ENCODE peak calls at places on chromosomes 7 and 10, in four cellular contexts. G is OCI-LY7, R is fibroblast of lung, U is choroid plexus epithelial cell. M is an unnamed sample.

GRCh38 chr7:66070222-66070621 is 5.4 kb upstream of the ASL start:
- DNase-seq in U (no peak), R (peak), G (no peak), M (no peak)

GRCh38 chr7:53237344-53237913 is 202.0 kb downstream of the POM121L12 start:
- DNase-seq in G (no peak), R (no peak), U (no peak), M (no peak)

GRCh38 chr10:79286318-79286951 is 60.8 kb upstream of the PPIF start:
- DNase-seq in R (peak), G (peak), U (peak), M (peak)

GRCh38 chr7:11607676-11608075 is 224.3 kb downstream of the THSD7A start:
- DNase-seq in R (no peak), U (peak), G (no peak), M (no peak)

GRCh38 chr7:157709531-157710251 is 372.9 kb downstream of the DNAJB6 start:
- DNase-seq in U (no peak), R (no peak), G (no peak), M (no peak)

GRCh38 chr7:5780801-5781496 is 514 bp downstream of the RNF216 start:
- DNase-seq in R (peak), G (peak), U (peak), M (peak)

GRCh38 chr10:28317735-28318134 is 14.9 kb upstream of the MPP7 start:
- DNase-seq in U (no peak), G (no peak), R (no peak), M (no peak)

GRCh38 chr10:71463111-71463510 is 66.4 kb downstream of the CDH23 start:
- DNase-seq in R (no peak), G (no peak), U (no peak), M (no peak)

GRCh38 chr7:115997221-115997620 is 33.3 kb downstream of the TFEC start:
- DNase-seq in G (no peak), U (no peak), R (no peak), M (no peak)

GRCh38 chr7:33946094-33946699 is 40.9 kb downstream of the BMPER start:
- DNase-seq in U (no peak), R (no peak), G (no peak), M (no peak)

GRCh38 chr7:90251304-90251635 is 6.3 kb downstream of the CFAP69 start:
- DNase-seq in R (no peak), U (no peak), G (no peak), M (no peak)

GRCh38 chr10:10520391-10521385 is 497.0 kb upstream of the CELF2 start:
- DNase-seq in R (no peak), G (peak), U (no peak), M (peak)

GRCh38 chr10:87734987-87735827 is 75.5 kb downstream of the PAPSS2 start:
- DNase-seq in R (peak), U (peak), G (peak), M (peak)

GRCh38 chr10:132245056-132245455 is 58.3 kb downstream of the DPYSL4 start:
- DNase-seq in R (peak), G (no peak), U (no peak), M (no peak)

GRCh38 chr10:126581648-126582046 is 88.8 kb downstream of the C10orf90 start:
- DNase-seq in R (no peak), G (no peak), U (no peak), M (no peak)

GRCh38 chr10:101646369-101646768 is 48.6 kb downstream of the FBXW4 start:
- DNase-seq in R (no peak), U (no peak), G (no peak), M (no peak)

GRCh38 chr10:117653170-117653515 is 110.6 kb downstream of the EMX2 start:
- DNase-seq in U (peak), G (no peak), R (peak), M (peak)

GRCh38 chr7:120207037-120207436 is 65.9 kb upstream of the KCND2 start:
- DNase-seq in G (no peak), R (no peak), U (no peak), M (no peak)

GRCh38 chr10:4733150-4733842 is 92.7 kb upstream of the AKR1E2 start:
- DNase-seq in G (no peak), U (no peak), R (no peak), M (no peak)

GRCh38 chr10:100811261-100811660 is 65.9 kb downstream of the PAX2 start:
- DNase-seq in G (no peak), U (no peak), R (no peak), M (no peak)

GRCh38 chr10:79145517-79146470 is 77.0 kb downstream of the ZMIZ1 start:
- DNase-seq in G (no peak), U (no peak), R (no peak), M (no peak)

GRCh38 chr10:115001506-115002381 is 63.7 kb downstream of the TRUB1 start:
- DNase-seq in U (peak), R (peak), G (peak), M (peak)

GRCh38 chr10:122829454-122829853 is 16.2 kb downstream of the CUZD1 start:
- DNase-seq in U (no peak), G (no peak), R (no peak), M (no peak)

GRCh38 chr10:118584181-118584954 is 11.1 kb downstream of the PRLHR start:
- DNase-seq in G (no peak), R (peak), U (peak), M (no peak)

GRCh38 chr7:50119815-50120637 is 27.0 kb upstream of the ZPBP start:
- DNase-seq in U (no peak), R (no peak), G (peak), M (peak)

GRCh38 chr7:157654350-157654749 is 317.5 kb downstream of the DNAJB6 start:
- DNase-seq in G (no peak), U (no peak), R (no peak), M (no peak)

GRCh38 chr10:110433740-110434139 is 64.0 kb upstream of the DUSP5 start:
- DNase-seq in G (no peak), R (no peak), U (no peak), M (no peak)

GRCh38 chr7:41006591-41006990 is 696.3 kb downstream of the INHBA start:
- DNase-seq in U (peak), R (peak), G (no peak), M (no peak)

DNA sequence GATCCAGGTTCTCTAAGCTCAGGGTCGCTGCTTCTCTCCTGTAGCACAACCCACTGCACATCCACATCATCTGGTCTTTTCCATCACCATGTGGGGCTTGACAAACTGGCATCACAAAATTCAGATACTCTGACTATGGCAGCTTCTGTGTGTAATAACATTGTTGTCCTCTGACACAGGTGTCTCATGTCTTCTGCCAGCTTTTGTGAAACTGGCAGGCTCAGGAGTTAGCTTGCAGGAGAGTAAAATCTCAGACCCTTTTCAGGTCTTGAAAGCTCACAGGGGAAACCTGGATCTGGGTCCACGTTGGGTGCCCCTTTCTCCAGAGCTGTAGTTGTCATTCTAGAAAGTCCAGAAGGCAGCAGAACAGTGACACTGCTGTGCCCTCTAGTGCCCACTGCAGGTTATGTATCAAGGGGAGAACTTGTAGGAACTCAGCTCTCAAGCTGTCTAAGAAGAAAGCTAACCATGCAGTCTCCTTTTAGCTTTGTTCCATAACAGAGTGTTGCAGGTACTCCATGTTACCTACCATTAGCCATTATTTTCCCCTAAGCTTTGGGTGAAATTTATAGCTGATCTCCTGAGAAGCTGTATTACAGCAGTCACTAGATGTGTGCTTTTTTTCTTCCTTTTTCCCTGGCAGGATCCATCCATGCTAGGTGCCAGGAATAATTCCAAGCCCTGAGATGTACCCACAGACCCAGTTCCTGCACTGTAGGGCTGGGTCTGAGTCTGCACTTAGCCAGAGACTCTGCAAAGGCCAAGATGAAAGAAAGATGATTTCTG is 102.7 kb downstream of the ZNF248 start:
- DNase-seq in G (peak), R (no peak), U (peak), M (no peak)
- TF ChIP-seq CTCF in G (peak), R (no peak), U (peak), M (peak)

GRCh38 chr7:21427861-21428641 is at the start of gene SP4:
- DNase-seq in U (peak), G (peak), R (peak), M (peak)

GRCh38 chr7:21426286-21426957 is 1.5 kb upstream of the SP4 start:
- DNase-seq in U (peak), G (no peak), R (no peak), M (no peak)

GRCh38 chr7:21428642-21428941 is 709 bp downstream of the SP4 start:
- DNase-seq in U (no peak), R (no peak), G (no peak), M (no peak)

GRCh38 chr7:21429021-21429420 is 1.1 kb downstream of the SP4 start:
- DNase-seq in U (no peak), G (no peak), R (no peak), M (no peak)

GRCh38 chr7:21426958-21427860 is 674 bp upstream of the SP4 start:
- DNase-seq in U (peak), G (peak), R (peak), M (peak)
- TF ChIP-seq CTCF in U (peak), G (peak), R (no peak), M (no peak)

GRCh38 chr10:17599089-17599488 is 18.1 kb downstream of the HACD1 start:
- DNase-seq in R (peak), U (peak), G (no peak), M (no peak)
- TF ChIP-seq CTCF in R (peak), U (peak), G (peak), M (peak)

GRCh38 chr10:108204528-108205313 is 1040.2 kb upstream of the SORCS1 start:
- DNase-seq in R (peak), U (peak), G (peak), M (peak)
- TF ChIP-seq CTCF in R (peak), U (peak), G (peak), M (peak)

GRCh38 chr7:144787127-144787526 is 48.7 kb downstream of the TPK1 start:
- DNase-seq in R (no peak), U (peak), G (peak), M (no peak)
- TF ChIP-seq CTCF in R (peak), U (peak), G (peak), M (peak)

DNA sequence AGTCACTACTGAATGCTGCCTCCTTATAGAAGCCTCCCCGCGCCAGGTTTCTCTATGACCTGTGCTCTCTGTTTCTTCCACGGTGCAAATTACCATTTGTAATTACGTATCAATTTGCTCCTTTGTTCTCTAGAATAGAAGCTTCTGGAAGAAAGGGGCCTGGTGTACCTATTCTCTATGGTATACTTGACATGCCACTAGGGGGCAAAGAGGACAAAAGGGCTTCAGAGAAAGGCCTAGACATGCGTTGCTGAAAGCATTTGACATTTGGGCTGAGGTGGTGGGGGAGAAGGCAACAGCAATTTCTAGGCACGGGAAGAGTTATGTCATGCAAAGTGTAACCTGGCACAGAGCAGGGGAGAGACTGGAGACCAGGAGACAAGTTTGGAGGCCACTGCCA is 148.7 kb downstream of the WDR11 start:
- DNase-seq in U (no peak), G (peak), R (no peak), M (no peak)
- TF ChIP-seq CTCF in U (no peak), G (no peak), R (no peak), M (no peak)

DNA sequence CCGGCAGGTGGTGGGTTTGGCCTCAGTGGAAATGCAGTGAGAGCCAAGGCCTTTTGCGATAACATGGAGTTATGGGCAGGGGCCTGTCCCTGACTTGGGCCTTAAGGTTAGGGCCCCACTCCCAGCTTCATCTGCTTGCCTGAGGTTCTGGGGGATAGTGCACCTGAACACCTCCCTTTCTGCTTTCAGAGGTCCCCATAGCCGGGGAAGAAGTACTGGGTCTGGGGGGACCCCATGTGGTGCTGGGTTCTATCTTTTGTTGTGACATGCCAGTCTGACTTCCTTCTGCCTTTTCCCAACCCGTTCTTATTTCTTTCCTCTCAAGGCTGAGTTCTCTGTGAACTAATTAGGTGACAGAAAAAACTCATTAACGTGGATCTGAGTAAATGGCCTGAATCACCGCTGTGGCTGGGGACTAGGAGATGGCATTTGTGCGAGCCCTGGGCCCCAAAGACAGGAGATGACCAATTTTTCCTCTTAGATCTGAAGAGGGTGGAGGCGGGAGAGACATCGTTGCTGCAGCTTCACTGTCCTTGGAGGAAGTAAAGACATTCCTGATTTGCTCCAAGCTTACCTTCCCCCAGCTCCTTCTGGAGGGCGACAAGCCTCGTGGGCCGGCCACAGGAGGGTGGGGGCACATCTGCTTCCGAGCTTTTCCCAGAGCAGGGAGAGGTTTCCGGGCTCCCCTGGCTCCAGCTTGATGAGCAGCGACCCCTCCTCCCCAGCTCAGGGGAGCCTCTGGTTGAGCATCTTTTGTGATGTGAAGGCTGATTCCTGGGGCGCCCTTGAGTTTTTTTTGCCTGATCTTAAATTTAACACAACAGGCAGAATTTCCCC is 2.0 kb downstream of the AGAP3 start:
- DNase-seq in R (peak), G (no peak), U (peak), M (no peak)
- TF ChIP-seq CTCF in R (no peak), G (no peak), U (no peak), M (no peak)

GRCh38 chr7:1419688-1420087 is 39.6 kb downstream of the MICALL2 start:
- DNase-seq in R (no peak), U (no peak), G (no peak), M (no peak)
- TF ChIP-seq CTCF in R (no peak), U (no peak), G (no peak), M (no peak)

M was measured in GM10248.